ENCODE peak calls at places on chromosomes 11 and 22, in five cellular contexts. D is stomach, Y is transverse colon, B is GM12891, A is suprapubic skin. U is an unnamed sample.

GRCh38 chr22:20494978-20495860 is at the start of gene KLHL22:
- DNase-seq in B (peak; percentile 57), Y (peak; percentile 44), D (peak; percentile 40), A (peak; percentile 70), U (peak; percentile 29)

GRCh38 chr11:58495906-58496305 is 12.0 kb downstream of the OR5B21 start:
- DNase-seq in B (no peak), D (no peak), A (no peak), Y (no peak), U (no peak)

GRCh38 chr11:3049430-3050243 is 7.6 kb downstream of the CARS1 start:
- DNase-seq in Y (peak; percentile 80), B (peak; percentile 67), A (peak; percentile 91), D (peak; percentile 76), U (peak; percentile 92)

GRCh38 chr22:36387914-36388864 is at the start of gene MYH9:
- DNase-seq in B (peak; percentile 96), A (peak; percentile 100), D (peak; percentile 100), Y (peak; percentile 100), U (peak; percentile 95)

GRCh38 chr22:28479912-28480311 is 199.7 kb downstream of the TTC28 start:
- DNase-seq in Y (no peak), B (no peak), A (no peak), D (no peak), U (no peak)

GRCh38 chr11:3169235-3169951 is 4.3 kb upstream of the OSBPL5 start:
- DNase-seq in Y (peak; percentile 24), D (peak; percentile 34), B (peak; percentile 9), A (peak; percentile 72), U (no peak)

GRCh38 chr11:62621567-62622470 is at the start of gene B3GAT3:
- DNase-seq in Y (peak; percentile 99), A (peak; percentile 99), B (peak; percentile 98), D (peak; percentile 99), U (peak; percentile 99)

GRCh38 chr11:78940500-78941225 is 366.0 kb upstream of the NARS2 start:
- DNase-seq in D (no peak), A (no peak), B (no peak), Y (no peak), U (no peak)

GRCh38 chr11:69269926-69270697 is 23.8 kb upstream of the MYEOV start:
- DNase-seq in B (no peak), Y (no peak), A (no peak), D (no peak), U (no peak)

GRCh38 chr22:19275513-19275912 is 16.0 kb downstream of the CLTCL1 start:
- DNase-seq in D (no peak), A (no peak), Y (no peak), B (no peak), U (no peak)

GRCh38 chr11:33478111-33478573 is 221.0 kb downstream of the HIPK3 start:
- DNase-seq in Y (no peak), D (no peak), A (no peak), B (no peak), U (no peak)

GRCh38 chr11:124766156-124766555 is 4.1 kb upstream of the ESAM start:
- DNase-seq in B (no peak), Y (no peak), A (no peak), D (no peak), U (no peak)

GRCh38 chr11:111354601-111354891 is 24.5 kb downstream of the POU2AF1 start:
- DNase-seq in A (no peak), D (no peak), Y (no peak), B (no peak), U (no peak)

GRCh38 chr11:75563978-75564552 is 2.0 kb downstream of the SERPINH1 start:
- DNase-seq in D (peak; percentile 34), A (peak; percentile 83), Y (peak; percentile 44), B (no peak), U (no peak)

GRCh38 chr11:1639102-1639620 is 9.6 kb downstream of the KRTAP5-5 start:
- DNase-seq in B (no peak), D (peak; percentile 33), A (no peak), Y (peak; percentile 85), U (no peak)

GRCh38 chr11:117300301-117300700 is 9.2 kb downstream of the BACE1-AS start:
- DNase-seq in D (no peak), Y (peak; percentile 23), A (no peak), B (no peak), U (no peak)

GRCh38 chr11:47992959-47993820 is 12.8 kb downstream of the PTPRJ start:
- DNase-seq in Y (peak; percentile 46), B (no peak), A (no peak), D (no peak), U (no peak)

GRCh38 chr11:64150481-64151239 is 15.3 kb downstream of the MACROD1 start:
- DNase-seq in Y (no peak), A (no peak), D (peak; percentile 70), B (no peak), U (no peak)

GRCh38 chr11:35216962-35217667 is 78.1 kb downstream of the CD44 start:
- DNase-seq in Y (no peak), A (no peak), D (no peak), B (no peak), U (no peak)

GRCh38 chr22:29224859-29225410 is 19.2 kb downstream of the EMID1 start:
- DNase-seq in B (peak; percentile 10), D (no peak), A (peak; percentile 65), Y (no peak), U (no peak)

GRCh38 chr22:22156716-22157499 is 87.7 kb upstream of the VPREB1 start:
- DNase-seq in B (peak; percentile 44), Y (peak; percentile 67), A (no peak), D (peak; percentile 61), U (peak; percentile 61)

GRCh38 chr11:8654503-8654902 is 28.0 kb downstream of the TRIM66 start:
- DNase-seq in D (no peak), B (no peak), Y (no peak), A (no peak), U (no peak)

GRCh38 chr22:22552630-22553029 is 6.4 kb downstream of the PRAME start:
- DNase-seq in B (no peak), D (no peak), A (no peak), Y (no peak), U (no peak)

GRCh38 chr11:45083544-45084087 is 62.8 kb upstream of the PRDM11 start:
- DNase-seq in A (no peak), Y (no peak), D (no peak), B (no peak), U (no peak)

GRCh38 chr11:130601141-130601540 is 152.7 kb downstream of the ADAMTS15 start:
- DNase-seq in A (peak; percentile 87), Y (peak; percentile 63), D (peak; percentile 36), B (no peak), U (no peak)

GRCh38 chr11:79078999-79079398 is 361.8 kb downstream of the TENM4 start:
- DNase-seq in D (no peak), Y (no peak), A (peak; percentile 32), B (no peak), U (no peak)

GRCh38 chr11:64745219-64745522 is 1.2 kb upstream of the RASGRP2 start:
- DNase-seq in B (peak; percentile 72), A (peak; percentile 89), Y (peak; percentile 81), D (peak; percentile 71), U (peak; percentile 61)

GRCh38 chr22:47696776-47697175 is 934.3 kb downstream of the TBC1D22A start:
- DNase-seq in A (no peak), D (no peak), Y (no peak), B (no peak), U (no peak)

GRCh38 chr22:30881361-30882180 is 87.0 kb downstream of the MORC2 start:
- DNase-seq in D (peak; percentile 54), B (no peak), Y (no peak), A (no peak), U (no peak)

GRCh38 chr11:88016392-88017020 is 158.7 kb downstream of the RAB38 start:
- DNase-seq in B (no peak), Y (peak; percentile 69), A (peak; percentile 75), D (peak; percentile 74), U (no peak)

GRCh38 chr11:29280452-29280851 is 736.4 kb downstream of the KCNA4 start:
- DNase-seq in D (no peak), B (no peak), A (no peak), Y (no peak), U (no peak)

GRCh38 chr11:29279716-29280115 is 737.1 kb downstream of the KCNA4 start:
- DNase-seq in B (no peak), Y (no peak), D (no peak), A (no peak), U (no peak)

GRCh38 chr11:29282088-29282487 is 734.7 kb downstream of the KCNA4 start:
- DNase-seq in A (no peak), Y (no peak), D (no peak), B (no peak), U (no peak)
- TF ChIP-seq POLR2AphosphoS5 in A (no peak), Y (no peak), D (no peak), B (no peak), U (no peak)

GRCh38 chr22:18078329-18079041 is 695 bp downstream of the PEX26 start:
- DNase-seq in D (peak; percentile 60), A (no peak), Y (peak; percentile 60), B (no peak), U (no peak)
- TF ChIP-seq POLR2A in D (no peak), A (no peak), Y (peak; percentile 41), B (no peak), U (no peak)

GRCh38 chr11:326842-327580 is 6.4 kb upstream of the IFITM3 start:
- DNase-seq in B (peak; percentile 71), A (peak; percentile 92), D (peak; percentile 80), Y (peak; percentile 87), U (peak; percentile 73)
- TF ChIP-seq POLR2AphosphoS5 in B (no peak), A (no peak), D (peak; percentile 29), Y (no peak), U (no peak)

DNA sequence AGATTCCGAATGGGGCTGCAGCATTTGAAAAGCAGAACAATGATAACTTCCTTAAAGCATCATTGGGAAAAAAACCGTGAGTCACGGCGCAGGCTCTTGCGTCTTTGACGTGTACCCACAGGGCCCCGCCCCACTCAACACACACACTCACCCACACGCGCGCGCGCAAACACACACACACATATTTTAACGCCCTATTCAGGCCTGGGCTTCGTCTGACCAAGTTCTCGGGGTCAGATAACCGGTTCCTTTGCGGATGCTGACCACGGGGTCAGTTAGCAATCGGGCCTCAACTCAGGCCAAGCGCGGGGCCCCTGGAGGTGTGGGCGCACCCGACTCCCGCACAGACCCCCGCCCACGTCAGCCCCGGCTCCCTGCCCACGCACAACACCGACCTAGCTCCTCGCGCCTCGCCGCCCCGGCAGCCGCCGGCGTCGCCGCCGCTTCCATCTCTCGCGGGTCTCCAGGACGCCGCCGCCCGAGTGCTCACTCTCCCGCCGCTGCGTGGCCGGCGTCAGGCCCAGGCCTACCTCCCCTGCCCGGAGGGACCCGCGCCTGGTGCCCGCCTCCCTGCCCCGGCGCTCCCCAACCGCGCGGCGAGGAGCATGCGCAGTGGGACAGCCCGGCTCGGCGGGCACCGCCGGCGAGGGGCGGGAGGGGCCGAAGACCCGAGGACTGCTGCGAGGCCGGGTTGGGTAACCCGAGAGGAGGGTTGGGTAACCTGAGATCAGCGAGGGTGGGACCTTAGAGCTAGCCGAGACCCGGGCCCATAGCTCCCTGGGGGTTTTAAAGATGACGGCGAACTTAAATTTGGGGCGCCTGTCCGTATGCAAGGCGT is at the start of gene SLC36A4:
- DNase-seq in A (peak; percentile 95), B (peak; percentile 55), Y (peak; percentile 93), D (peak; percentile 93), U (peak; percentile 48)
- TF ChIP-seq POLR2A in A (peak; percentile 71), B (peak; percentile 50), Y (peak; percentile 76), D (no peak), U (peak; percentile 76)

GRCh38 chr11:113387605-113388211 is at the start of gene ANKK1:
- DNase-seq in Y (peak; percentile 19), D (no peak), A (no peak), B (no peak), U (no peak)
- TF ChIP-seq POLR2AphosphoS5 in Y (no peak), D (no peak), A (no peak), B (no peak), U (no peak)

U was measured in GM12892.